ENCODE peak calls at places on chromosomes 7 and 10, in eight cellular contexts. One of them, this sample, is unnamed.

GRCh38 chr10:105950410-105950809 is 1214.1 kb downstream of the SORCS1 start:
- DNase-seq in choroid plexus epithelial cell: peak
- DNase-seq in astrocyte of the cerebellum: peak
- DNase-seq in mucosa of descending colon: no peak
- DNase-seq in ascending aorta: no peak
- DNase-seq in GM12865: peak
- DNase-seq in GM06990: no peak
- DNase-seq in cardiac muscle cell: peak
- DNase-seq in this sample: peak

GRCh38 chr7:78178319-78178718 is 379.7 kb downstream of the PHTF2 start:
- DNase-seq in choroid plexus epithelial cell: peak
- DNase-seq in astrocyte of the cerebellum: no peak
- DNase-seq in mucosa of descending colon: no peak
- DNase-seq in ascending aorta: no peak
- DNase-seq in GM12865: no peak
- DNase-seq in GM06990: no peak
- DNase-seq in cardiac muscle cell: no peak
- DNase-seq in this sample: no peak

GRCh38 chr7:46932656-46933424 is 649.1 kb downstream of the TNS3 start:
- DNase-seq in choroid plexus epithelial cell: peak
- DNase-seq in astrocyte of the cerebellum: peak
- DNase-seq in mucosa of descending colon: no peak
- DNase-seq in ascending aorta: no peak
- DNase-seq in GM12865: no peak
- DNase-seq in GM06990: no peak
- DNase-seq in cardiac muscle cell: peak
- DNase-seq in this sample: no peak

GRCh38 chr10:71077796-71078453 is 134.4 kb upstream of the UNC5B start:
- DNase-seq in choroid plexus epithelial cell: no peak
- DNase-seq in astrocyte of the cerebellum: no peak
- DNase-seq in mucosa of descending colon: no peak
- DNase-seq in ascending aorta: no peak
- DNase-seq in GM12865: no peak
- DNase-seq in GM06990: no peak
- DNase-seq in cardiac muscle cell: no peak
- DNase-seq in this sample: no peak

GRCh38 chr7:38795596-38795995 is 113.4 kb downstream of the VPS41 start:
- DNase-seq in choroid plexus epithelial cell: no peak
- DNase-seq in astrocyte of the cerebellum: no peak
- DNase-seq in mucosa of descending colon: no peak
- DNase-seq in ascending aorta: no peak
- DNase-seq in GM12865: no peak
- DNase-seq in GM06990: no peak
- DNase-seq in cardiac muscle cell: no peak
- DNase-seq in this sample: no peak

GRCh38 chr10:29100505-29100904 is 188.4 kb upstream of the LYZL1 start:
- DNase-seq in choroid plexus epithelial cell: no peak
- DNase-seq in astrocyte of the cerebellum: no peak
- DNase-seq in mucosa of descending colon: no peak
- DNase-seq in ascending aorta: no peak
- DNase-seq in GM12865: no peak
- DNase-seq in GM06990: no peak
- DNase-seq in cardiac muscle cell: no peak
- DNase-seq in this sample: no peak

GRCh38 chr10:121188005-121188404 is 336.8 kb downstream of the WDR11 start:
- DNase-seq in choroid plexus epithelial cell: no peak
- DNase-seq in astrocyte of the cerebellum: no peak
- DNase-seq in mucosa of descending colon: no peak
- DNase-seq in ascending aorta: no peak
- DNase-seq in GM12865: no peak
- DNase-seq in GM06990: no peak
- DNase-seq in cardiac muscle cell: peak
- DNase-seq in this sample: no peak

GRCh38 chr7:5598769-5599371 is 175.2 kb upstream of the TNRC18 start:
- DNase-seq in choroid plexus epithelial cell: peak
- DNase-seq in astrocyte of the cerebellum: no peak
- DNase-seq in mucosa of descending colon: peak
- DNase-seq in ascending aorta: no peak
- DNase-seq in GM12865: peak
- DNase-seq in GM06990: peak
- DNase-seq in cardiac muscle cell: peak
- DNase-seq in this sample: no peak

GRCh38 chr10:111840546-111840945 is 343.0 kb downstream of the GPAM start:
- DNase-seq in choroid plexus epithelial cell: no peak
- DNase-seq in astrocyte of the cerebellum: no peak
- DNase-seq in mucosa of descending colon: no peak
- DNase-seq in ascending aorta: no peak
- DNase-seq in GM12865: no peak
- DNase-seq in GM06990: no peak
- DNase-seq in cardiac muscle cell: no peak
- DNase-seq in this sample: no peak

GRCh38 chr7:123916240-123916724 is 8.8 kb upstream of the SPAM1 start:
- DNase-seq in choroid plexus epithelial cell: peak
- DNase-seq in astrocyte of the cerebellum: no peak
- DNase-seq in mucosa of descending colon: no peak
- DNase-seq in ascending aorta: no peak
- DNase-seq in GM12865: peak
- DNase-seq in GM06990: no peak
- DNase-seq in cardiac muscle cell: peak
- DNase-seq in this sample: no peak

GRCh38 chr7:46811529-46811928 is 770.4 kb downstream of the TNS3 start:
- DNase-seq in choroid plexus epithelial cell: peak
- DNase-seq in astrocyte of the cerebellum: peak
- DNase-seq in mucosa of descending colon: no peak
- DNase-seq in ascending aorta: no peak
- DNase-seq in GM12865: no peak
- DNase-seq in GM06990: no peak
- DNase-seq in cardiac muscle cell: peak
- DNase-seq in this sample: no peak

GRCh38 chr10:43156590-43157340 is 18.5 kb downstream of the CSGALNACT2 start:
- DNase-seq in choroid plexus epithelial cell: no peak
- DNase-seq in astrocyte of the cerebellum: no peak
- DNase-seq in mucosa of descending colon: no peak
- DNase-seq in ascending aorta: no peak
- DNase-seq in GM12865: no peak
- DNase-seq in GM06990: no peak
- DNase-seq in cardiac muscle cell: no peak
- DNase-seq in this sample: no peak

GRCh38 chr7:12770227-12770975 is 83.0 kb downstream of the ARL4A start:
- DNase-seq in choroid plexus epithelial cell: no peak
- DNase-seq in astrocyte of the cerebellum: no peak
- DNase-seq in mucosa of descending colon: no peak
- DNase-seq in ascending aorta: no peak
- DNase-seq in GM12865: no peak
- DNase-seq in GM06990: no peak
- DNase-seq in cardiac muscle cell: peak
- DNase-seq in this sample: no peak

GRCh38 chr7:10537764-10538163 is 435.9 kb upstream of the PHF14 start:
- DNase-seq in choroid plexus epithelial cell: no peak
- DNase-seq in astrocyte of the cerebellum: no peak
- DNase-seq in mucosa of descending colon: no peak
- DNase-seq in ascending aorta: no peak
- DNase-seq in GM12865: peak
- DNase-seq in GM06990: no peak
- DNase-seq in cardiac muscle cell: no peak
- DNase-seq in this sample: no peak

GRCh38 chr7:28688651-28689050 is 269.5 kb downstream of the TRIL start:
- DNase-seq in choroid plexus epithelial cell: peak
- DNase-seq in astrocyte of the cerebellum: peak
- DNase-seq in mucosa of descending colon: no peak
- DNase-seq in ascending aorta: no peak
- DNase-seq in GM12865: no peak
- DNase-seq in GM06990: no peak
- DNase-seq in cardiac muscle cell: peak
- DNase-seq in this sample: no peak

GRCh38 chr7:47617131-47617530 is 35.2 kb upstream of the TNS3 start:
- DNase-seq in choroid plexus epithelial cell: no peak
- DNase-seq in astrocyte of the cerebellum: no peak
- DNase-seq in mucosa of descending colon: no peak
- DNase-seq in ascending aorta: no peak
- DNase-seq in GM12865: no peak
- DNase-seq in GM06990: no peak
- DNase-seq in cardiac muscle cell: no peak
- DNase-seq in this sample: no peak

GRCh38 chr7:27242580-27243339 is at the start of gene EVX1:
- DNase-seq in choroid plexus epithelial cell: no peak
- DNase-seq in astrocyte of the cerebellum: no peak
- DNase-seq in mucosa of descending colon: peak
- DNase-seq in ascending aorta: no peak
- DNase-seq in GM12865: no peak
- DNase-seq in GM06990: no peak
- DNase-seq in cardiac muscle cell: no peak
- DNase-seq in this sample: peak

GRCh38 chr10:128091636-128092210 is 34.5 kb downstream of the MKI67 start:
- DNase-seq in choroid plexus epithelial cell: no peak
- DNase-seq in astrocyte of the cerebellum: no peak
- DNase-seq in mucosa of descending colon: no peak
- DNase-seq in ascending aorta: no peak
- DNase-seq in GM12865: no peak
- DNase-seq in GM06990: no peak
- DNase-seq in cardiac muscle cell: no peak
- DNase-seq in this sample: no peak
- TF ChIP-seq CTCF in choroid plexus epithelial cell: no peak
- TF ChIP-seq CTCF in astrocyte of the cerebellum: no peak
- TF ChIP-seq CTCF in mucosa of descending colon: no peak
- TF ChIP-seq CTCF in ascending aorta: no peak
- TF ChIP-seq CTCF in GM12865: no peak
- TF ChIP-seq CTCF in GM06990: no peak
- TF ChIP-seq CTCF in cardiac muscle cell: no peak
- TF ChIP-seq CTCF in this sample: no peak

GRCh38 chr7:127239814-127240213 is 12.9 kb downstream of the GRM8 start:
- DNase-seq in choroid plexus epithelial cell: no peak
- DNase-seq in astrocyte of the cerebellum: no peak
- DNase-seq in mucosa of descending colon: no peak
- DNase-seq in ascending aorta: no peak
- DNase-seq in GM12865: peak
- DNase-seq in GM06990: no peak
- DNase-seq in cardiac muscle cell: no peak
- DNase-seq in this sample: peak
- TF ChIP-seq CTCF in choroid plexus epithelial cell: peak
- TF ChIP-seq CTCF in astrocyte of the cerebellum: no peak
- TF ChIP-seq CTCF in mucosa of descending colon: no peak
- TF ChIP-seq CTCF in ascending aorta: no peak
- TF ChIP-seq CTCF in GM12865: peak
- TF ChIP-seq CTCF in GM06990: peak
- TF ChIP-seq CTCF in cardiac muscle cell: no peak
- TF ChIP-seq CTCF in this sample: peak

GRCh38 chr7:129667116-129667515 is 55.6 kb downstream of the NRF1 start:
- DNase-seq in choroid plexus epithelial cell: no peak
- DNase-seq in astrocyte of the cerebellum: no peak
- DNase-seq in mucosa of descending colon: no peak
- DNase-seq in ascending aorta: no peak
- DNase-seq in GM12865: no peak
- DNase-seq in GM06990: no peak
- DNase-seq in cardiac muscle cell: no peak
- DNase-seq in this sample: no peak

GRCh38 chr7:129667551-129667950 is 56.0 kb downstream of the NRF1 start:
- DNase-seq in choroid plexus epithelial cell: no peak
- DNase-seq in astrocyte of the cerebellum: no peak
- DNase-seq in mucosa of descending colon: no peak
- DNase-seq in ascending aorta: no peak
- DNase-seq in GM12865: no peak
- DNase-seq in GM06990: no peak
- DNase-seq in cardiac muscle cell: no peak
- DNase-seq in this sample: no peak

GRCh38 chr7:129661645-129662182 is 50.2 kb downstream of the NRF1 start:
- DNase-seq in choroid plexus epithelial cell: no peak
- DNase-seq in astrocyte of the cerebellum: no peak
- DNase-seq in mucosa of descending colon: no peak
- DNase-seq in ascending aorta: no peak
- DNase-seq in GM12865: no peak
- DNase-seq in GM06990: no peak
- DNase-seq in cardiac muscle cell: no peak
- DNase-seq in this sample: no peak

GRCh38 chr7:129665013-129665401 is 53.5 kb downstream of the NRF1 start:
- DNase-seq in choroid plexus epithelial cell: peak
- DNase-seq in astrocyte of the cerebellum: peak
- DNase-seq in mucosa of descending colon: no peak
- DNase-seq in ascending aorta: no peak
- DNase-seq in GM12865: no peak
- DNase-seq in GM06990: no peak
- DNase-seq in cardiac muscle cell: peak
- DNase-seq in this sample: no peak

DNA sequence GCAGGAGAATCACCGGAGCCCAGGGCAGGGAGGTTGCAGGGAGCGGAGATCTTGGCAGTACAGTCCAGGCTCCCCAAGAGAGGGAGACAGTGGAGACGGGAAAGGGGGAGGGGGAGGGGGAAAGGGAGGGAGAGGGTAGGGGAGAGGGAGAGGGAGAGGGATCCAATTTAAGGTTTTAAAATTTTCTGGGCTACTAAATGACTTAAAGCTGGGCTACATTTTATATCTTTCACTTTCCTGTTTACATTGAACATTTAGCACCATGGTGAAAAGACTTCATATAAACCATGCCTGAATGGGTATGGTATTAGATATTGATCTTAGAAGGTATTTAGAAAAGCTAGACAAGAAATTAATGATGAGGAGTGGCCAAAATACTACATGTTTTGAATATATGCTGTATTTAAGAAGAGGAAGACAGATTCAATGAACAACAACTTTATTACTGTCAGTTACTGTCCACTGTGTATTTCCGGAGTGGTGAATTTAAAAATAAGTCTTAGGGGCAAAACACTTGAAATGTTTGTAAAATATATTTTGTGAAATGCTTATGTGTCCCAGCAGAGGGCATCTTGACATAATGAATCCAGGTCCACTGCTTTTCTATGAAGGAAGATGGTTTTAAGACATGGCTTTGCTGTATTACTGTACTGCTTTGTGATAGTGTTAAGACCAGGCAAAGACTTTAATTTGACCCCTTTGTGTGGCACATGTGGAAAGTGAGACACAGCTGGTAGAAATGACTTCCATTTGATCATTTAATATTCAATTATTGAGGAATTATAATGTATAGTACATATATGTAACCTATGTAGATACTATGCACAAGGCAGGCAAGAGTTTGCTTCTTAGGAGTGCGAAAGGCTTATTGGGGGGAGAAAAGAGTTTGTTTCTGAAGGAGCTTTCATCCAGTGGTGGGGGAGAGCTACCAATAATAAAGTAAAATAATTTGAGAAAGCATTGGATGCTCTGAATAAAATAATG is 52.8 kb downstream of the NRF1 start:
- DNase-seq in choroid plexus epithelial cell: peak
- DNase-seq in astrocyte of the cerebellum: peak
- DNase-seq in mucosa of descending colon: no peak
- DNase-seq in ascending aorta: no peak
- DNase-seq in GM12865: peak
- DNase-seq in GM06990: no peak
- DNase-seq in cardiac muscle cell: peak
- DNase-seq in this sample: no peak
- TF ChIP-seq CTCF in choroid plexus epithelial cell: peak
- TF ChIP-seq CTCF in astrocyte of the cerebellum: peak
- TF ChIP-seq CTCF in mucosa of descending colon: no peak
- TF ChIP-seq CTCF in ascending aorta: peak
- TF ChIP-seq CTCF in GM12865: peak
- TF ChIP-seq CTCF in GM06990: peak
- TF ChIP-seq CTCF in cardiac muscle cell: peak
- TF ChIP-seq CTCF in this sample: peak

DNA sequence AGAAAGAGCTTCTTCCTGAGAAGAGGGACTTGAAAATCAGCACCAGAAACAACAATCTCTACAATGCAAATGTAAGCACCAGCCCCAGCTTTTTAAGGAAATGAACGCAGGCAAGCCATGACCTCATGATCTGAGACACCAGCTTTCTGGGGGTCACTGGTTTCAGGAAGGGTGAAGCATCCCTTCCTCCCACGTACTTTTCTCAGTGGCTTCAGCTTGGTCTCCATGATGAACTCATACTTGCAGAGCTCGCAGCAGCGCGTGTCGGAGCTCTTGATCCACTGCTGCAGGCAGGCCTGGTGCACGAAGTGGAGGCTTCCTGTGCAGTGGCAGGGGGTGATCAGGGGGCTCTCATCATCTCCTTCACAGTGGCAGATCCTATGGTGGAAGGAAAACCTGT is 87.0 kb downstream of the ALOX5 start:
- DNase-seq in choroid plexus epithelial cell: no peak
- DNase-seq in astrocyte of the cerebellum: no peak
- DNase-seq in mucosa of descending colon: no peak
- DNase-seq in ascending aorta: no peak
- DNase-seq in GM12865: peak
- DNase-seq in GM06990: peak
- DNase-seq in cardiac muscle cell: no peak
- DNase-seq in this sample: no peak
- TF ChIP-seq CTCF in choroid plexus epithelial cell: no peak
- TF ChIP-seq CTCF in astrocyte of the cerebellum: no peak
- TF ChIP-seq CTCF in mucosa of descending colon: no peak
- TF ChIP-seq CTCF in ascending aorta: no peak
- TF ChIP-seq CTCF in GM12865: no peak
- TF ChIP-seq CTCF in GM06990: no peak
- TF ChIP-seq CTCF in cardiac muscle cell: no peak
- TF ChIP-seq CTCF in this sample: no peak

This sample was measured in activated CD8-positive, alpha-beta T cell treated with anti-CD3 and anti-CD28 coated beads for 36 hours.